ENCODE peak calls at places on chromosomes 3 and 15, in seven cellular contexts. U, S, X, R, O, M and F are unnamed samples.
A peak's percentile ranks its signal among the peaks of the same experiment; 100 is the strongest.

GRCh38 chr3:111369953-111370352 is 172.0 kb upstream of the CD96 start:
- DNase-seq in S (no peak), U (no peak), M (no peak), X (no peak), O (no peak), R (no peak), F (no peak)

GRCh38 chr15:101442272-101442671 is 47.2 kb downstream of the PCSK6 start:
- DNase-seq in R (no peak), O (no peak), U (no peak), S (peak; percentile 5), X (no peak), M (no peak), F (no peak)

GRCh38 chr3:61669676-61670299 is 108.4 kb downstream of the PTPRG start:
- DNase-seq in M (no peak), R (no peak), O (no peak), X (no peak), U (no peak), S (no peak), F (peak; percentile 44)

GRCh38 chr3:122067588-122068240 is 12.6 kb downstream of the CD86 start:
- DNase-seq in O (no peak), M (no peak), R (no peak), X (no peak), U (no peak), S (no peak), F (no peak)

GRCh38 chr3:188468672-188469071 is 314.7 kb downstream of the LPP start:
- DNase-seq in R (no peak), O (peak; percentile 78), X (peak; percentile 93), S (no peak), M (no peak), U (no peak), F (peak; percentile 27)

GRCh38 chr15:36364377-36364776 is 215.0 kb upstream of the CDIN1 start:
- DNase-seq in U (no peak), S (no peak), O (no peak), R (no peak), M (no peak), X (no peak), F (no peak)

GRCh38 chr3:179882322-179882721 is 154.4 kb downstream of the PEX5L start:
- DNase-seq in U (no peak), R (no peak), M (no peak), O (no peak), S (no peak), X (no peak), F (no peak)

GRCh38 chr3:51734572-51734907 is 27.7 kb downstream of the GRM2 start:
- DNase-seq in M (no peak), S (no peak), R (no peak), O (no peak), U (no peak), X (no peak), F (no peak)

GRCh38 chr3:169327969-169328368 is 335.5 kb downstream of the MECOM start:
- DNase-seq in S (no peak), U (no peak), X (no peak), M (no peak), R (no peak), O (no peak), F (no peak)

GRCh38 chr15:78313383-78313782 is 14.0 kb upstream of the SKIC8 start:
- DNase-seq in U (no peak), X (peak; percentile 49), M (no peak), R (no peak), O (no peak), S (no peak), F (no peak)

GRCh38 chr3:126104742-126105605 is 21.1 kb upstream of the SLC41A3 start:
- DNase-seq in R (no peak), X (peak; percentile 58), O (no peak), U (no peak), S (no peak), M (peak; percentile 40), F (no peak)

GRCh38 chr3:196537319-196537984 is 22.3 kb upstream of the SMCO1 start:
- DNase-seq in O (peak; percentile 20), R (no peak), X (no peak), M (no peak), S (peak; percentile 52), U (peak; percentile 13), F (no peak)

GRCh38 chr15:80182611-80183210 is 29.9 kb downstream of the FAH start:
- DNase-seq in S (no peak), X (no peak), R (no peak), U (peak; percentile 89), M (no peak), O (no peak), F (no peak)

GRCh38 chr15:80185152-80185551 is 32.4 kb downstream of the FAH start:
- DNase-seq in X (no peak), R (no peak), O (no peak), U (no peak), M (no peak), S (no peak), F (no peak)

GRCh38 chr15:80186066-80186465 is 33.3 kb downstream of the FAH start:
- DNase-seq in R (no peak), M (no peak), X (no peak), O (no peak), U (no peak), S (no peak), F (no peak)

GRCh38 chr15:80183291-80183690 is 30.5 kb downstream of the FAH start:
- DNase-seq in O (no peak), S (no peak), U (no peak), R (no peak), M (no peak), X (no peak), F (no peak)

DNA sequence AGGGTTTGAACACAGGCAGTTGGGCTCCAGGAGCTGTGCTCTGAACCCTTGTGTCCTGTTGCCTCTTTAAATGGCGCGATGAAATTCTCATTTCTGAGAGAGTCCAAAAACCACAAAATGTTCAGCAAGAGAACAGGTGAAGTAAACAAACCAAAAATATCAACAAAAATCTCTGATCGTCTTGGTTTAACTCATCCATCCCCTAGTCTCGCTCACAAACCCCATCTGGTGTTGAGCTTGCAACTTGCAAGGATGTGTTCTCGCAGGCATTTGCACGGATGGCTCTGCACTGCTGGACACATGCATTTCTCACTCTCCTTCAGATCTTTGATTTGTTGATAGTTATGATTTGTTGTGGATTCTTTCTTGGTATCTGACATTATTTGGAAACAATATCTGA is 31.1 kb downstream of the FAH start:
- DNase-seq in R (no peak), O (no peak), U (peak; percentile 13), S (no peak), M (no peak), X (no peak), F (no peak)
- TF ChIP-seq CTCF in R (peak; percentile 23), O (no peak), U (no peak), S (no peak), M (no peak), X (no peak), F (no peak)

DNA sequence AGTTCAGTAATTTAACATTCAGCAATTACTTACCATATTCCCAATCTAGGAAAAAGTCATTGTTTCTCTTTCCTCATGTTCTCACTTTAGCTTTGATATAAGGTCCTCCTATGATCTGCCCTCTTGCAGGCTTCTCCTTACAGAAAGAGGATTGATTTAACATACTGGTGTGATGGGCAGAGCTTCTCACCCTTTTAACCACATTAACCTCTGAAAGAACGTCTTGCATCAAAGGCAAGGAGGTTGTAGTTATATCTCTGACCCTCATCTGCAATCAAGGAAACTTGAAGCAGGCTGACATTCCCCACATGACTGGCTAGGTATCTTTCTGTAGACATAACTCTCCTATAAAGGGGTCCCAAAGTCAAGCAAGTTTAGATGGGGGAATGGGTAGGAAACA is 39.5 kb downstream of the BTLA start:
- DNase-seq in R (no peak), S (no peak), O (no peak), X (no peak), U (no peak), M (no peak), F (no peak)
- TF ChIP-seq POLR2A in R (no peak), S (no peak), O (no peak), X (no peak), U (no peak), M (no peak), F (no peak)

DNA sequence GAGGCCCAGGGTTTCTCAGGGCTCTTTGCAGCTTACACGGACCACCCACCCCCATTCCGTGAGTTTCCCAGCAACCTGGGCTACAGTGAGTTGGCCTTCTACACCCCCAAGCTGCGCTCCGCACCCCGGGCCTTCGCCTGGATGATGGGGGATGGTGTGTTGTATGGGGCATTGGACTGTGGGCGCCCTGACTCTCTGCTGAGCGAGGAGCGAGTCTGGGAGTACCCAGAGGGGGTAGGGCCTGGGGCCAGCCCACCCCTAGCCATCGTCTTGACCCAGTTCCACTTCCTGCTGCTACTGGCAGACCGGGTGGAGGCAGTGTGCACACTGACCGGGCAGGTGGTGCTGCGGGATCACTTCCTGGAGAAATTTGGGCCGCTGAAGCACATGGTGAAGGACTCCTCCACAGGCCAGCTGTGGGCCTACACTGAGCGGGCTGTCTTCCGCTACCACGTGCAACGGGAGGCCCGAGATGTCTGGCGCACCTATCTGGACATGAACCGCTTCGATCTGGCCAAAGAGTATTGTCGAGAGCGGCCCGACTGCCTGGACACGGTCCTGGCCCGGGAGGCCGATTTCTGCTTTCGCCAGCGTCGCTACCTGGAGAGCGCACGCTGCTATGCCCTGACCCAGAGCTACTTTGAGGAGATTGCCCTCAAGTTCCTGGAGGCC is 5.4 kb downstream of the VPS18 start:
- DNase-seq in S (no peak), O (no peak), M (no peak), R (no peak), X (no peak), U (no peak), F (no peak)
- H3K36me3 ChIP-seq in S (peaks cover 86% of the 10 kb centered on the region), O (no peaks in the 10 kb centered on the region), M (peaks cover 6% of the 10 kb centered on the region), R (peaks cover 14% of the 10 kb centered on the region), X (peaks cover 82% of the 10 kb centered on the region), U (peaks cover 55% of the 10 kb centered on the region), F (peaks cover 31% of the 10 kb centered on the region)

GRCh38 chr15:39582286-39582976 is 1.6 kb downstream of the THBS1 start:
- DNase-seq in O (peak; percentile 54), S (no peak), R (no peak), X (peak; percentile 86), U (peak; percentile 73), M (no peak), F (peak; percentile 44)

GRCh38 chr15:39580630-39581500 is at the start of gene THBS1:
- DNase-seq in U (peak; percentile 95), O (peak; percentile 97), M (peak; percentile 82), R (no peak), S (peak; percentile 70), X (peak; percentile 97), F (peak; percentile 89)

GRCh38 chr15:39580117-39580629 is 706 bp upstream of the THBS1 start:
- DNase-seq in R (peak; percentile 63), M (peak; percentile 93), S (peak; percentile 93), U (peak; percentile 98), O (peak; percentile 96), X (peak; percentile 97), F (peak; percentile 92)

GRCh38 chr15:39582977-39583585 is 2.2 kb downstream of the THBS1 start:
- DNase-seq in U (no peak), R (no peak), X (no peak), M (no peak), O (no peak), S (no peak), F (no peak)

DNA sequence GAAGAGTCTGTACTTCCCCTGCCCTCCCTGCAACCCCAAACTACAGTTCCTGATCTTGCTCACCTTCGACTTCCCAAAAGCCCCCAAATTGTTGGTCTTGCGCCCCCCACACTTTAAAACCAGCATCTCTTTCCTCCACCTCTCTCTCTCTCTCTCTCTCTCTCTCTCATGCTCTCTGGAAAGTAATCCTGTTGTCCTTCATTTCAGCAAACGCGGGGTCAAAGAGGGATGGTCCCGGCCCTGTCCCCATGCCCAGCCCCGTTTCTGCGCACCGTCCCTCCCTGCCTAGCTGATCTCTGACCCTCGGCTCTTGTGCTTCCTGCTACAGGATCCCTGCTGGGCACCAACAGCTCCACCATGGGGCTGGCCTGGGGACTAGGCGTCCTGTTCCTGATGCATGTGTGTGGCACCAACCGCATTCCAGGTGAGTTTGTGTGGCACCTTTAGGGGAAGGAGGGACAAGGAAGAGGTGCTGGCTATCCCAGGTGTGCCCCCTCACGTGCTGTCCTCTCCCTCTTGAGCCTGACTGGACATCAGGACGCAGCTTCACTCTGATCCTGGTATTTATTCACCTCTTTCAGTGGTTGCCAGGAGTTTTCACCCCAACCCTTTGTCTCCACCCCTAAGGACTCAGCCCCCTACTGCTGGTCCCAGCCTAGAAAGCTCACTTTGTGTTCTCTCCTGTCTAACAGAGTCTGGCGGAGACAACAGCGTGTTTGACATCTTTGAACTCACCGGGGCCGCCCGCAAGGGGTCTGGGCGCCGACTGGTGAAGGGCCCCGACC is 814 bp downstream of the THBS1 start:
- DNase-seq in M (peak; percentile 71), O (peak; percentile 68), U (peak; percentile 65), S (peak; percentile 65), R (no peak), X (peak; percentile 88), F (peak; percentile 61)
- TF ChIP-seq CTCF in M (peak; percentile 37), O (no peak), U (peak; percentile 37), S (no peak), R (peak; percentile 67), X (peak; percentile 35), F (peak; percentile 34)